ENCODE peak calls at places on chromosomes 3 and 15, in seven cellular contexts. W is B cell; V is AML-193; Q is activated CD8-positive, alpha-beta memory T cell treated with anti-CD3 and anti-CD28 coated beads for 4 hours; D is sciatic nerve; J is amygdala; N is glutamatergic neuron. Z is an unnamed sample.

GRCh38 chr3:187967097-187967496 is 186.9 kb upstream of the LPP start:
- DNase-seq in Q (no peak), D (no peak), J (no peak), W (no peak), N (no peak), V (no peak), Z (no peak)

GRCh38 chr3:189936210-189936609 is 184.5 kb downstream of the P3H2 start:
- DNase-seq in Q (no peak), V (no peak), D (no peak), N (no peak), W (no peak), J (no peak), Z (no peak)

GRCh38 chr3:162492446-162493081 is 996.0 kb downstream of the OTOL1 start:
- DNase-seq in N (no peak), Q (no peak), J (no peak), W (no peak), V (no peak), D (no peak), Z (no peak)

GRCh38 chr3:119388577-119388976 is 74.8 kb downstream of the TMEM39A start:
- DNase-seq in D (no peak), V (no peak), W (no peak), J (no peak), Q (no peak), N (no peak), Z (no peak)

GRCh38 chr15:89539027-89539426 is 36.2 kb upstream of the TICRR start:
- DNase-seq in W (no peak), N (no peak), J (no peak), V (no peak), Q (no peak), D (no peak), Z (no peak)

GRCh38 chr15:62495670-62496328 is 330.7 kb upstream of the C2CD4B start:
- DNase-seq in N (no peak), Q (no peak), J (no peak), V (no peak), D (no peak), W (no peak), Z (no peak)

GRCh38 chr3:140753865-140754754 is 76.2 kb downstream of the TRIM42 start:
- DNase-seq in Q (no peak), W (no peak), V (no peak), D (no peak), J (no peak), N (no peak), Z (no peak)

GRCh38 chr3:194089357-194090177 is 46.4 kb upstream of the HES1 start:
- DNase-seq in W (peak), J (no peak), D (peak), N (peak), Q (no peak), V (peak), Z (peak)

GRCh38 chr15:68205949-68206539 is 912 bp upstream of the CALML4 start:
- DNase-seq in Q (no peak), W (no peak), V (no peak), J (no peak), N (no peak), D (peak), Z (peak)

GRCh38 chr3:30473374-30474051 is 132.9 kb upstream of the TGFBR2 start:
- DNase-seq in J (no peak), W (no peak), Q (no peak), D (no peak), N (no peak), V (peak), Z (peak)

GRCh38 chr15:40091861-40092415 is 16.7 kb downstream of the BMF start:
- DNase-seq in W (no peak), N (no peak), V (no peak), D (no peak), Q (no peak), J (no peak), Z (no peak)

GRCh38 chr15:63135804-63136203 is 14.1 kb downstream of the LACTB start:
- DNase-seq in Q (no peak), V (peak), D (no peak), N (no peak), J (no peak), W (no peak), Z (no peak)

GRCh38 chr3:11899826-11900225 is 53.1 kb upstream of the TAMM41 start:
- DNase-seq in N (no peak), J (no peak), Q (no peak), D (no peak), W (no peak), V (no peak), Z (no peak)

GRCh38 chr3:51621091-51621892 is 49.8 kb upstream of the TEX264 start:
- DNase-seq in W (no peak), J (no peak), Q (no peak), N (no peak), V (peak), D (no peak), Z (no peak)

GRCh38 chr3:149384911-149385321 is 7.5 kb upstream of the TM4SF1 start:
- DNase-seq in D (no peak), J (no peak), V (no peak), N (no peak), Q (no peak), W (no peak), Z (no peak)

GRCh38 chr15:44157679-44158078 is 37.4 kb downstream of the FRMD5 start:
- DNase-seq in J (no peak), Q (no peak), D (no peak), V (no peak), N (no peak), W (no peak), Z (no peak)

GRCh38 chr3:41317718-41318117 is 118.4 kb downstream of the CTNNB1 start:
- DNase-seq in Q (no peak), W (no peak), V (no peak), N (no peak), J (no peak), D (no peak), Z (no peak)

GRCh38 chr15:66041276-66041675 is 172.0 kb downstream of the RAB11A start:
- DNase-seq in V (no peak), N (no peak), Q (no peak), W (no peak), J (no peak), D (no peak), Z (no peak)

GRCh38 chr15:41018534-41018933 is 65.3 kb downstream of the CHAC1 start:
- DNase-seq in N (no peak), J (no peak), D (no peak), V (no peak), W (no peak), Q (no peak), Z (no peak)

GRCh38 chr3:161284989-161285388 is 63.9 kb downstream of the NMD3 start:
- DNase-seq in D (no peak), V (no peak), N (no peak), Q (no peak), W (no peak), J (no peak), Z (no peak)

GRCh38 chr3:51375571-51375970 is 9.5 kb upstream of the MANF start:
- DNase-seq in V (no peak), D (no peak), N (peak), J (no peak), W (no peak), Q (no peak), Z (no peak)

GRCh38 chr3:149832086-149832485 is 19.1 kb downstream of the RNF13 start:
- DNase-seq in J (no peak), W (no peak), N (no peak), D (no peak), V (no peak), Q (no peak), Z (no peak)

GRCh38 chr3:107392549-107393165 is 15.4 kb downstream of the CCDC54 start:
- DNase-seq in N (no peak), W (no peak), Q (no peak), D (no peak), V (no peak), J (no peak), Z (no peak)

GRCh38 chr3:185997130-185997529 is 59.3 kb upstream of the TRA2B start:
- DNase-seq in D (no peak), N (no peak), V (no peak), Q (no peak), W (no peak), J (no peak), Z (no peak)

GRCh38 chr3:82342521-82342920 is 581.1 kb upstream of the GBE1 start:
- DNase-seq in N (no peak), J (no peak), V (no peak), Q (no peak), D (no peak), W (no peak), Z (no peak)

GRCh38 chr15:38578626-38579025 is 14.0 kb upstream of the RASGRP1 start:
- DNase-seq in V (no peak), Q (no peak), D (no peak), J (no peak), N (no peak), W (no peak), Z (no peak)

GRCh38 chr3:190825389-190826016 is 37.0 kb downstream of the GMNC start:
- DNase-seq in W (no peak), J (no peak), D (no peak), N (no peak), V (no peak), Q (no peak), Z (no peak)

GRCh38 chr3:187924651-187925050 is 179.4 kb upstream of the BCL6 start:
- DNase-seq in N (no peak), V (no peak), W (no peak), D (no peak), Q (no peak), J (no peak), Z (no peak)